ENCODE peak calls at places on chromosome 14, in ten cellular contexts. A is colonic mucosa; J is fibroblast of lung; C is pancreas; T is upper lobe of right lung; W is prostate gland; O is tibial artery; Y is ovary; K is CD8-positive, alpha-beta T cell; U is cardiac muscle cell. M is an unnamed sample. For H3K4me1 and H3K36me3, the result is how much of the 10 kb centered on the place peaks cover.

GRCh38 chr14:30295980-30296379 is 263.0 kb upstream of the G2E3 start:
- DNase-seq in A (no peak), J (no peak), C (no peak), T (no peak), W (no peak), O (no peak), Y (no peak), K (no peak), U (no peak), M (no peak)

GRCh38 chr14:103008768-103009342 is 48.5 kb downstream of the CDC42BPB start:
- DNase-seq in A (no peak), J (no peak), C (no peak), T (peak), W (no peak), O (no peak), Y (no peak), K (no peak), U (peak), M (peak)

GRCh38 chr14:71248204-71248603 is 340.9 kb downstream of the PCNX1 start:
- DNase-seq in A (no peak), J (no peak), C (no peak), T (no peak), W (no peak), O (no peak), Y (no peak), K (no peak), U (peak), M (no peak)

GRCh38 chr14:63713765-63714164 is 14.1 kb downstream of the SGPP1 start:
- DNase-seq in A (no peak), J (peak), C (no peak), T (no peak), W (no peak), O (no peak), Y (no peak), K (no peak), U (peak), M (no peak)

GRCh38 chr14:67166450-67166853 is 22.8 kb upstream of the GARIN2 start:
- DNase-seq in A (peak), J (peak), C (no peak), T (no peak), W (peak), O (no peak), Y (peak), K (no peak), U (peak), M (no peak)

GRCh38 chr14:72582582-72582981 is 311.3 kb downstream of the DPF3 start:
- DNase-seq in A (no peak), J (no peak), C (no peak), T (no peak), W (no peak), O (no peak), Y (no peak), K (no peak), U (no peak), M (no peak)

GRCh38 chr14:32950584-32950983 is 11.9 kb downstream of the NPAS3 start:
- DNase-seq in A (no peak), J (no peak), C (no peak), T (no peak), W (no peak), O (no peak), Y (no peak), K (no peak), U (peak), M (no peak)

GRCh38 chr14:87698496-87698895 is 294.5 kb downstream of the GALC start:
- DNase-seq in A (no peak), J (no peak), C (no peak), T (no peak), W (no peak), O (no peak), Y (no peak), K (no peak), U (no peak), M (no peak)

GRCh38 chr14:73283592-73284379 is 46.5 kb downstream of the PAPLN start:
- DNase-seq in A (no peak), J (peak), C (no peak), T (no peak), W (no peak), O (no peak), Y (no peak), K (no peak), U (peak), M (no peak)

GRCh38 chr14:54166049-54166950 is 209.7 kb upstream of the BMP4 start:
- DNase-seq in A (no peak), J (no peak), C (no peak), T (no peak), W (no peak), O (no peak), Y (no peak), K (no peak), U (no peak), M (no peak)

GRCh38 chr14:39107624-39108023 is 4.6 kb upstream of the SEC23A start:
- DNase-seq in A (no peak), J (peak), C (no peak), T (no peak), W (no peak), O (no peak), Y (no peak), K (no peak), U (peak), M (no peak)

GRCh38 chr14:81625343-81625742 is 91.7 kb upstream of the SEL1L start:
- DNase-seq in A (no peak), J (peak), C (no peak), T (no peak), W (no peak), O (no peak), Y (no peak), K (no peak), U (peak), M (no peak)

DNA sequence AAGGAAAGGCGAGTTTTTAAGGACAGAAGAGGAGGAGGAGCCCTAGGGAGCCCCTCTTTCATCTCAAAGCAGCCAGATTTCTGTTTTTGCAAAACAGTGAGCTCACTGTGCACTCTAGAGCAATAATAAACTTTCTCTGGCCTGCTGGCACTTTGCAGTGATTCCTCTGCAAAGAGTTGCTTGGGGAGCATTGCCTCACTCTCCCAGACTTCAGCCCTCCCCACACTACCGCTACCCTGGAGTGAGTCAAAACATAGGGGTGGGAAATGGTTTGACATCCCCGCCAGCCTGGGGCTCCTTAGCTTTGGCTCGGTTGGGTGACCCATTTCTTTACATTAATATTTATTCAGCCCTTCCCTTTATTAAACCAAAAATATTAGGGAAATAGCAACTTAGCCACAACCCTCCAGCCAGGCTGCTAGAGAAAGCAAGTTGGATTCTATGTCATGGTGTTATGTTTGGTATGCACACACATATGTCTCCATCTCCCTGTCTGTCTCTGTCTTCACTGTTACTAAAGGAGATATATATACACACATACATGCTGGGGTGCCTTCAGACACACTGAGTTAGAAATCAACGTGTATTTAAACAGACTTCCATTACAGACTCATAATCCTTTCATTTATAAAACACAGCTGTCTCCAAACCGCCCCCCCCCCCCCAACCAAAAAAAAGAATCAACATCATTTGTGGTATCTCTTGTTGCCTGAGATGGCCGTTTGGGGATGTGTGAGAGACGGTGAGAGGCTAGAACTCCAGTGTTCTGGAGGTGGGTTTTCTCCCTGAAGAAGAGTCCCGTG is 3.4 kb upstream of the IRF2BPL start:
- DNase-seq in A (no peak), J (peak), C (no peak), T (no peak), W (no peak), O (peak), Y (peak), K (no peak), U (peak), M (no peak)
- H3K4me1 ChIP-seq in A (under half), J (under half), C (half or more), T (half or more), W (under half), O (half or more), Y (under half), K (half or more), U (under half), M (half or more)

GRCh38 chr14:22846811-22847307 is 10.5 kb downstream of the MMP14 start:
- DNase-seq in A (no peak), J (no peak), C (no peak), T (peak), W (no peak), O (no peak), Y (no peak), K (no peak), U (no peak), M (no peak)
- H3K36me3 ChIP-seq in A (under half), J (under half), C (under half), T (half or more), W (under half), O (half or more), Y (under half), K (under half), U (under half), M (half or more)

GRCh38 chr14:76551906-76552305 is 176.0 kb downstream of the ESRRB start:
- DNase-seq in A (no peak), J (no peak), C (no peak), T (no peak), W (no peak), O (no peak), Y (no peak), K (no peak), U (no peak), M (no peak)

GRCh38 chr14:76550534-76550933 is 174.6 kb downstream of the ESRRB start:
- DNase-seq in A (no peak), J (no peak), C (no peak), T (no peak), W (peak), O (no peak), Y (no peak), K (no peak), U (peak), M (no peak)

GRCh38 chr14:76551116-76551515 is 175.2 kb downstream of the ESRRB start:
- DNase-seq in A (no peak), J (no peak), C (no peak), T (no peak), W (no peak), O (no peak), Y (no peak), K (no peak), U (no peak), M (no peak)

GRCh38 chr14:76541594-76542219 is 165.8 kb downstream of the ESRRB start:
- DNase-seq in A (no peak), J (no peak), C (no peak), T (no peak), W (no peak), O (no peak), Y (no peak), K (no peak), U (no peak), M (no peak)

DNA sequence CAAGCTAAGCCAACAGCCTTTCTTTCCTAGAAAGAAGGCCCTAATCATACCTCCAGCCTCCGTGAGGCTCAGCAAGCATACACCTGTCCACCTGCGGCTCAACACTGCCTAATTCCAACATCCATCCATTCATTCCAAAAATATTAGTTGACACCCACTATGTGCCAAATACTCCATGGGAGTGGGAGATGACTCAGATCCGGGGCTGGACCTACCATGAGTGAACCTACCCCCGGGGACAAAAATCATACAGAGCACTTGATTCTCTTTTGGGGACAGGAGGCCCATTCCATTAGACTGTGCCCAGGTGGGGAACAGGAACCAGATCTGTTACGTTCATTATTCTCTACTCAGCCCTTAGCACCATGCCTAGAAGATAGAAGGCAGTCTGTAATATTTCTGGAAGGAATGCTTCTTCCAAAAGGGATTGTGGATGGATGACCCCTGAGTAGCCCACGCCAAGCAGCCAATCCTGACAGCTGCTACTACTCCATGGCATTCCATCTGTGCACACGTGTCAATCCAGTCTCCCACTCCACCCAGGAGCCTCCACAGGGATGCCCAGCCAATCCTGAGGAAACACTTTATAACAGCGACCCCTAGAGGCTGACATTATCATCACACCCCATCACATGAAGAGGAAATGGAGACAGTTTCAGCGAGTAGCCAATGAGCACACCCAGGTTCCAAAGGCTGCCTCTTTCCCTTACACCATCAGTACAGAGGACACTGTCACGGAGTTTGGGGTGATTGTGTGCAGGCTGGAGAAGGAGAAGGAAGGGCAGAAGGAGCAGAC is 170.7 kb downstream of the ESRRB start:
- DNase-seq in A (no peak), J (no peak), C (no peak), T (no peak), W (no peak), O (no peak), Y (no peak), K (no peak), U (peak), M (no peak)
- TF ChIP-seq CTCF in A (peak), J (peak), C (peak), T (peak), W (peak), O (no peak), Y (no peak), K (no peak), U (peak), M (no peak)

DNA sequence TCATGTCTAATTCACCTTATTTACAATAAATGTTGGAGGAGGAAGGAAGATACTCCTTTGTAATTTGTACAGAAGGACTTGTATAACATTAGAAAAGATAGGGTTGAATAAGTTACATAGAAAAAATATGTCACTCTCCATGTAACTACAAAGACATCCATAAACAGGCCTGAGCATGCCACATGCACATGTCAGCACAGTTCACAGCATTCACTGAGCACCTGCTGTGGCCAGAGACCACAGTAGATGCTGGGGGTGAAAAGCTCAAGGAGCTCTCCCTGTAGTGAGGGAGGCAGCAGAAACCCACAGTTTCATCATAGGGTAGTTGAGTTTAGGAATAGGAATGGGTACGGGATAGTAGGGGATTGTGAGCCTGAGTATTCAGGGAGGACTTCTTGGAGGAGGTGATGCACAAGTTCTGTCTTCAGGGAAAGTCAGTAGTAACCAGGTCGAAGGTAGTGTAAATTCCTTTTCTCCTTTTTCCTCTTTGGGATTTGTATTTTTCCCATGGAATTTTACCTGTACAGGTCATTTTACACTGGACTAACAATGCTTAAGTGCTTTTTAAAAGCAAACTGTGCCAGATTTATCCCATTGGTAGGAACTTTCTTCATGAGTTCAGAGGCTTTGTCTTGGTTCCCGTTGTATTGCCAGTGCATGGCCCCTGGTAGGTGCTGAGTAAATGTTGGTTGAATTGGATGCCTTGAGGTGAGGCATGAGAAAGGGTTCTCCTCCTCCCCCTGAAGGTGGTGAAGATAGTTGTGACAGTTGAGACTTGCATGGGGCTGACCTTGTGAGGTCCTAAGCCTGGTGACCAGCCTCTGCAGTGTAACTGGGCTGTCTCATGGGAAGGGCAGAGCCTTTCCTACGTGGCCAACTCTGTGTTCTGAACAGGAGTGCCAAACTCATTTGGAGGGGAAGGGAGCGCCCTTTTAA is 20.2 kb downstream of the PRKCH start:
- DNase-seq in A (no peak), J (no peak), C (no peak), T (no peak), W (no peak), O (no peak), Y (no peak), K (no peak), U (no peak), M (no peak)
- H3K4me1 ChIP-seq in A (under half), J (under half), C (under half), T (half or more), W (under half), O (under half), Y (under half), K (half or more), U (half or more), M (under half)

GRCh38 chr14:100215330-100215885 is 23.5 kb upstream of the YY1 start:
- DNase-seq in A (peak), J (no peak), C (no peak), T (no peak), W (no peak), O (no peak), Y (no peak), K (no peak), U (no peak), M (no peak)
- H3K36me3 ChIP-seq in A (under half), J (under half), C (under half), T (under half), W (under half), O (under half), Y (under half), K (under half), U (under half), M (under half)